ENCODE peak calls at places on chromosomes 3 and 15, in eight cellular contexts. C is heart left ventricle, H is lower lobe of right lung, W is stomach, B is breast epithelium, G is right cardiac atrium, R is ovary, Z is RWPE2. I is an unnamed sample.

GRCh38 chr15:66765478-66766281 is 63.6 kb downstream of the SMAD6 start:
- DNase-seq in C (peak; percentile 56), H (peak; percentile 88), W (peak; percentile 97), B (peak; percentile 72), G (peak; percentile 75), R (peak; percentile 46), Z (no peak), I (peak; percentile 60)

GRCh38 chr3:36993326-36994283 is at the start of gene MLH1:
- DNase-seq in C (peak; percentile 95), H (peak; percentile 98), W (peak; percentile 100), B (peak; percentile 98), G (peak; percentile 98), R (peak; percentile 98), Z (peak; percentile 90), I (peak; percentile 97)

GRCh38 chr15:66494262-66494661 is 3.3 kb downstream of the SNAPC5 start:
- DNase-seq in C (no peak), H (no peak), W (no peak), B (no peak), G (no peak), R (no peak), Z (no peak), I (no peak)

GRCh38 chr3:134279466-134279865 is 28.8 kb upstream of the RYK start:
- DNase-seq in C (no peak), H (no peak), W (no peak), B (no peak), G (no peak), R (no peak), Z (no peak), I (no peak)

GRCh38 chr3:15557511-15557946 is 36.0 kb upstream of the COLQ start:
- DNase-seq in C (no peak), H (no peak), W (peak; percentile 52), B (no peak), G (peak; percentile 47), R (no peak), Z (no peak), I (no peak)

GRCh38 chr15:80172401-80172800 is 19.6 kb downstream of the FAH start:
- DNase-seq in C (no peak), H (no peak), W (no peak), B (no peak), G (no peak), R (no peak), Z (no peak), I (no peak)

GRCh38 chr3:45381168-45381852 is 7.1 kb upstream of the LARS2 start:
- DNase-seq in C (no peak), H (no peak), W (no peak), B (no peak), G (peak; percentile 53), R (no peak), Z (no peak), I (no peak)

GRCh38 chr15:54917312-54917711 is 279.4 kb downstream of the RSL24D1 start:
- DNase-seq in C (no peak), H (no peak), W (no peak), B (no peak), G (no peak), R (no peak), Z (no peak), I (no peak)

GRCh38 chr3:180282386-180282785 is 245.6 kb upstream of the PEX5L start:
- DNase-seq in C (no peak), H (no peak), W (no peak), B (no peak), G (no peak), R (no peak), Z (no peak), I (no peak)

GRCh38 chr15:57654136-57654845 is 52.2 kb upstream of the POLR2M start:
- DNase-seq in C (no peak), H (no peak), W (no peak), B (no peak), G (no peak), R (no peak), Z (no peak), I (no peak)

GRCh38 chr3:123169492-123169929 is 32.2 kb upstream of the SEC22A start:
- DNase-seq in C (no peak), H (no peak), W (peak; percentile 34), B (no peak), G (no peak), R (no peak), Z (no peak), I (no peak)

GRCh38 chr3:188507244-188507720 is 353.3 kb downstream of the LPP start:
- DNase-seq in C (no peak), H (peak; percentile 44), W (no peak), B (no peak), G (peak; percentile 41), R (no peak), Z (no peak), I (no peak)

GRCh38 chr3:62167566-62168262 is 205.6 kb downstream of the FEZF2 start:
- DNase-seq in C (no peak), H (no peak), W (no peak), B (no peak), G (no peak), R (no peak), Z (no peak), I (no peak)

GRCh38 chr3:124764746-124765145 is 34.5 kb downstream of the UMPS start:
- DNase-seq in C (no peak), H (no peak), W (no peak), B (no peak), G (no peak), R (no peak), Z (no peak), I (no peak)

GRCh38 chr3:53536282-53536681 is 41.9 kb downstream of the CACNA1D start:
- DNase-seq in C (no peak), H (no peak), W (no peak), B (no peak), G (no peak), R (no peak), Z (no peak), I (no peak)

GRCh38 chr3:72346526-72346926 is 501.7 kb downstream of the SHQ1 start:
- DNase-seq in C (peak; percentile 52), H (no peak), W (no peak), B (no peak), G (no peak), R (no peak), Z (no peak), I (peak; percentile 86)

GRCh38 chr3:15636028-15636709 is 34.6 kb downstream of the BTD start:
- DNase-seq in C (peak; percentile 62), H (no peak), W (no peak), B (no peak), G (peak; percentile 53), R (no peak), Z (no peak), I (no peak)

GRCh38 chr15:39265261-39265660 is 315.6 kb upstream of the THBS1 start:
- DNase-seq in C (no peak), H (no peak), W (no peak), B (no peak), G (no peak), R (no peak), Z (no peak), I (no peak)
- H3K27ac ChIP-seq in C (no peak overlapping the region), H (no peak overlapping the region), W (no peak overlapping the region), B (no peak overlapping the region), G (no peak overlapping the region), R (no peak overlapping the region), Z (no peak overlapping the region), I (no peak overlapping the region)

DNA sequence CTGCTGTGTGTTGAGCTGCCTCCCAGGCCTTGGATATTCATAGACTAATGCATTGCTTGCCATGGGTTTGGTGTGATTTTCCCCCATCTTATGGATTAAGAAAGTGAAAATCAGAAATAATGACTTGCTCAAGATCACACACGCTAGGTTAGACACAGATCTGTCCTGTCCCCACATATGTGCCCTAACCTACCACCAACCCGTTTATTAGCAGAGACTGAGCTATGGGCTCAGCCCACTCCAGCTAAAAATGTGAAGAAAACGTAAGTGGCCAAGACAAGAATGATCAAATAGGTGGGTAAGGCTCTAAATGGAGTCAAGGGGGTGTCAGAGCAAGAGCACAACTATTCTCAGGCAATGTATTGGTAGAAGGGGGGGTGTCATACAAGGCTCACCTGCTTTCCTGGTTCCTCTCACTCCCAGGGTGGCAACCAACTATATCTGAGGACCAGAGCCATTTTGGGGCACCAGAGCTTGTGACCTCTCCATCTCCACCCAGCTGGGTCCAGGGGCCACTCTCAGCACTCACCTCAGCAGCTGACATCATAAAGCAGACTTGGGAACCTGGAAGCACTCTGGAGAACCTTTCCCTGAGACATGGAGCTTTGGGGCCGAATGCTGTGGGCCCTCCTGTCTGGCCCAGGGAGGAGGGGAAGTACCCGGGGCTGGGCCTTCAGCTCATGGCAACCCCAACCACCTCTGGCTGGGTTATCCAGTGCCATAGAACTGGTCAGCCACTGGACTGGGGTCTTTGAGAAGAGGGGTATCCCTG is 1.4 kb downstream of the HEMK1 start:
- DNase-seq in C (no peak), H (no peak), W (no peak), B (no peak), G (no peak), R (no peak), Z (no peak), I (no peak)
- H3K4me1 ChIP-seq in C (peaks cover 26% of the 10 kb centered on the region), H (peaks cover 53% of the 10 kb centered on the region), W (peaks cover 42% of the 10 kb centered on the region), B (no peaks in the 10 kb centered on the region), G (peaks cover 5% of the 10 kb centered on the region), R (peaks cover 13% of the 10 kb centered on the region), Z (peaks cover 9% of the 10 kb centered on the region), I (peaks cover 45% of the 10 kb centered on the region)

GRCh38 chr15:70703483-70703882 is 59.9 kb downstream of the UACA start:
- DNase-seq in C (no peak), H (no peak), W (no peak), B (no peak), G (no peak), R (no peak), Z (no peak), I (no peak)
- H3K27ac ChIP-seq in C (peak overlapping the region; percentile 43), H (peak overlapping the region; percentile 1), W (peak overlapping the region; percentile 74), B (peak overlapping the region; percentile 59), G (peak overlapping the region; percentile 70), R (no peak overlapping the region), Z (peak overlapping the region; percentile 35), I (peak overlapping the region; percentile 75)

GRCh38 chr3:8491750-8492149 is 9.9 kb upstream of the LMCD1 start:
- DNase-seq in C (peak; percentile 66), H (peak; percentile 49), W (no peak), B (no peak), G (peak; percentile 83), R (no peak), Z (no peak), I (no peak)

GRCh38 chr3:8491246-8491645 is 10.4 kb upstream of the LMCD1 start:
- DNase-seq in C (no peak), H (no peak), W (no peak), B (no peak), G (no peak), R (no peak), Z (no peak), I (no peak)

GRCh38 chr3:8493744-8494143 is 7.9 kb upstream of the LMCD1 start:
- DNase-seq in C (no peak), H (no peak), W (no peak), B (no peak), G (no peak), R (no peak), Z (no peak), I (no peak)

GRCh38 chr3:8492744-8493511 is 8.7 kb upstream of the LMCD1 start:
- DNase-seq in C (no peak), H (no peak), W (no peak), B (no peak), G (no peak), R (no peak), Z (no peak), I (no peak)

DNA sequence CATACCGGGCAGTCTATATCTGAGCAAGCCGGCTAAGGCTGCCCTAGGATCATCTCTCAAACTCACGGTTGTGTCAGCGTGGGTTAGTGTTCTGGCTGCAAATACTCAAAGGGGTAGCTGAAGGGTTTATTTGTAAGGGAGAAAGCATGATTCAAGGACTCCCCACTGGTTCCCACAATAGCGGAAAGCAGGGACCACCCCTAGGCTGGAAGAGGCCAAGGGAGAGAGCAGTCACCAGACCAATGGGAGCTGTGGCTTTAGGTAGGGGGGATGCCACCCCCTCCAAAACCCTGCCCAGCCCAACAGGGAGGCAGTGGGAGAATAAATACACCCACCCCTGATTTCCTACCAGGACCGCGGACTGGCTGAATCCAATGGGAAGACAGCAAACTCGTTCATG is 7.3 kb upstream of the LMCD1 start:
- DNase-seq in C (no peak), H (no peak), W (no peak), B (no peak), G (no peak), R (no peak), Z (no peak), I (no peak)
- H3K4me1 ChIP-seq in C (peaks cover 20% of the 10 kb centered on the region), H (peaks cover 23% of the 10 kb centered on the region), W (no peaks in the 10 kb centered on the region), B (peaks cover 1% of the 10 kb centered on the region), G (peaks cover 7% of the 10 kb centered on the region), R (no peaks in the 10 kb centered on the region), Z (peaks cover 16% of the 10 kb centered on the region), I (peaks cover 12% of the 10 kb centered on the region)

I was measured in sigmoid colon.